ENCODE peak calls at places on chromosomes 6 and 20, in nine cellular contexts. F, T, Q, W, C, H, D, Z and N are unnamed samples.

GRCh38 chr20:24778585-24779031 is 170.5 kb upstream of the CST7 start:
- DNase-seq in Z (no peak), D (peak), T (no peak), C (no peak), Q (no peak), F (peak), H (no peak), W (no peak), N (no peak)

GRCh38 chr20:38926934-38927616 is 858 bp downstream of the FAM83D start:
- DNase-seq in C (no peak), Z (no peak), D (no peak), F (no peak), H (peak), Q (no peak), T (no peak), W (no peak), N (no peak)

GRCh38 chr6:53813096-53813495 is 18.3 kb downstream of the LRRC1 start:
- DNase-seq in W (no peak), H (peak), T (no peak), Z (no peak), Q (no peak), C (no peak), D (no peak), F (no peak), N (no peak)

GRCh38 chr6:87155920-87156600 is 695 bp downstream of the ZNF292 start:
- DNase-seq in C (peak), W (peak), D (peak), H (peak), Z (peak), T (peak), Q (peak), F (no peak), N (no peak)

GRCh38 chr20:58308680-58309527 is 611 bp upstream of the RAB22A start:
- DNase-seq in H (peak), T (peak), D (peak), C (peak), Q (no peak), Z (peak), W (peak), F (no peak), N (no peak)

GRCh38 chr20:61847420-61847748 is 218.3 kb downstream of the TAF4 start:
- DNase-seq in H (no peak), D (no peak), F (no peak), Q (no peak), C (no peak), W (no peak), Z (peak), T (no peak), N (no peak)

GRCh38 chr6:28648035-28648877 is 122.6 kb downstream of the GPX5 start:
- DNase-seq in D (peak), C (peak), Q (peak), W (no peak), F (no peak), Z (no peak), T (no peak), H (peak), N (no peak)

GRCh38 chr20:15937179-15937578 is 636.1 kb downstream of the KIF16B start:
- DNase-seq in C (no peak), Q (peak), F (no peak), H (no peak), W (no peak), D (no peak), Z (no peak), T (no peak), N (no peak)

GRCh38 chr6:47298475-47298874 is 11.2 kb downstream of the TNFRSF21 start:
- DNase-seq in F (no peak), W (no peak), Z (no peak), H (no peak), Q (no peak), D (no peak), T (no peak), C (no peak), N (no peak)

GRCh38 chr6:140319209-140319608 is 944.8 kb upstream of the CITED2 start:
- DNase-seq in T (peak), C (no peak), F (no peak), Z (no peak), W (no peak), D (no peak), Q (no peak), H (no peak), N (no peak)

GRCh38 chr6:26594730-26595632 is 1.8 kb upstream of the ABT1 start:
- DNase-seq in T (no peak), Z (no peak), H (no peak), C (peak), W (no peak), F (no peak), D (no peak), Q (peak), N (no peak)

GRCh38 chr20:16707674-16708073 is 22.2 kb upstream of the SNRPB2 start:
- DNase-seq in W (no peak), D (no peak), F (no peak), Q (no peak), T (no peak), H (no peak), C (no peak), Z (no peak), N (no peak)

GRCh38 chr6:90186637-90187361 is 109.8 kb downstream of the BACH2 start:
- DNase-seq in H (no peak), C (no peak), T (no peak), Z (no peak), D (no peak), F (peak), W (no peak), Q (no peak), N (no peak)

GRCh38 chr6:76790045-76790796 is 673.1 kb downstream of the HTR1B start:
- DNase-seq in Z (no peak), F (no peak), W (no peak), Q (no peak), H (no peak), T (no peak), D (no peak), C (no peak), N (no peak)

GRCh38 chr6:142275146-142276006 is 26.4 kb upstream of the ADGRG6 start:
- DNase-seq in Q (no peak), F (no peak), C (no peak), H (peak), D (no peak), T (peak), Z (no peak), W (no peak), N (no peak)

GRCh38 chr6:100392423-100392822 is 72.3 kb downstream of the SIM1 start:
- DNase-seq in H (no peak), W (no peak), Q (no peak), F (no peak), Z (no peak), T (no peak), C (no peak), D (no peak), N (no peak)

GRCh38 chr6:137165375-137166246 is 7.8 kb downstream of the IL22RA2 start:
- DNase-seq in Z (no peak), T (no peak), W (peak), F (no peak), Q (no peak), D (peak), H (no peak), C (no peak), N (no peak)

GRCh38 chr20:61253640-61254511 is 1.8 kb downstream of the CDH4 start:
- DNase-seq in Q (no peak), T (peak), F (no peak), W (no peak), D (no peak), H (peak), C (peak), Z (no peak), N (no peak)

GRCh38 chr6:166394036-166394892 is 11.5 kb upstream of the MPC1 start:
- DNase-seq in Q (no peak), T (no peak), C (no peak), D (no peak), F (no peak), H (no peak), W (no peak), Z (no peak), N (no peak)

GRCh38 chr20:37349517-37350491 is 3.9 kb downstream of the SRC start:
- DNase-seq in H (no peak), Q (no peak), W (no peak), C (no peak), Z (peak), T (no peak), D (no peak), F (no peak), N (no peak)

GRCh38 chr6:53765270-53765669 is 29.5 kb upstream of the LRRC1 start:
- DNase-seq in Q (no peak), D (no peak), F (no peak), C (no peak), Z (no peak), H (no peak), T (no peak), W (no peak), N (no peak)

GRCh38 chr20:17854307-17854903 is 114.2 kb downstream of the SNX5 start:
- DNase-seq in W (no peak), C (no peak), T (peak), H (peak), Q (peak), F (no peak), Z (no peak), D (no peak), N (no peak)

GRCh38 chr6:70673601-70674000 is 5.9 kb downstream of the SMAP1 start:
- DNase-seq in Q (no peak), D (no peak), Z (no peak), W (no peak), H (peak), C (no peak), T (peak), F (no peak), N (no peak)

GRCh38 chr6:52712136-52712535 is 41.2 kb downstream of the TMEM14A start:
- DNase-seq in W (no peak), D (no peak), T (no peak), Z (no peak), F (no peak), Q (no peak), H (no peak), C (no peak), N (no peak)

GRCh38 chr6:16819752-16820151 is 58.5 kb upstream of the ATXN1 start:
- DNase-seq in W (no peak), C (no peak), F (no peak), H (no peak), D (no peak), Q (peak), T (no peak), Z (no peak), N (no peak)

GRCh38 chr6:36501686-36502085 is 45.6 kb downstream of the STK38 start:
- DNase-seq in C (no peak), D (no peak), T (no peak), Z (no peak), F (no peak), Q (no peak), H (no peak), W (no peak), N (no peak)

GRCh38 chr6:158793432-158793831 is 25.7 kb downstream of the EZR start:
- DNase-seq in C (no peak), T (peak), D (no peak), W (no peak), F (no peak), H (peak), Q (peak), Z (no peak), N (no peak)

GRCh38 chr6:169340395-169340794 is 86.7 kb upstream of the THBS2 start:
- DNase-seq in W (no peak), Z (no peak), H (peak), F (no peak), C (no peak), D (no peak), T (peak), Q (no peak), N (no peak)

GRCh38 chr20:15642676-15643075 is 930.6 kb downstream of the KIF16B start:
- DNase-seq in W (no peak), C (no peak), D (no peak), T (no peak), H (peak), Z (no peak), Q (no peak), F (no peak), N (no peak)

GRCh38 chr6:72080260-72080941 is 194.1 kb downstream of the RIMS1 start:
- DNase-seq in H (no peak), F (no peak), T (no peak), D (no peak), Z (no peak), W (no peak), Q (no peak), C (no peak), N (no peak)

GRCh38 chr6:17032595-17033591 is 69.0 kb upstream of the STMND1 start:
- DNase-seq in W (no peak), Z (no peak), C (no peak), H (peak), T (peak), D (no peak), F (peak), Q (no peak), N (no peak)